ENCODE peak calls at places on chromosomes 3 and 15, in six cellular contexts. G, C, F, X, A and K are unnamed samples.
A peak's percentile ranks its signal among the peaks of the same experiment; 100 is the strongest.

GRCh38 chr15:55530861-55531313 is 22.9 kb upstream of the DNAAF4 start:
- ATAC-seq in X (peak; percentile 44), G (no peak), C (peak; percentile 20), F (no peak), A (no peak), K (no peak)

GRCh38 chr3:120170223-120170622 is 76.0 kb upstream of the GSK3B start:
- ATAC-seq in A (peak; percentile 49), G (no peak), C (no peak), X (peak; percentile 95), F (no peak), K (no peak)

GRCh38 chr3:54376440-54376839 is 254.1 kb downstream of the CACNA2D3 start:
- ATAC-seq in F (peak; percentile 16), X (no peak), G (no peak), A (no peak), C (no peak), K (no peak)

GRCh38 chr15:74773731-74774252 is 8.1 kb upstream of the CSK start:
- ATAC-seq in X (no peak), C (no peak), F (no peak), G (no peak), A (peak; percentile 3), K (no peak)

GRCh38 chr15:77768107-77768506 is 135.4 kb upstream of the LINGO1 start:
- ATAC-seq in X (no peak), A (no peak), C (no peak), G (peak; percentile 51), F (no peak), K (no peak)

GRCh38 chr15:58551764-58552504 is 120.1 kb downstream of the LIPC start:
- ATAC-seq in C (no peak), F (peak; percentile 73), X (no peak), G (peak; percentile 16), A (peak; percentile 77), K (peak; percentile 51)

GRCh38 chr3:120357807-120358206 is 8.7 kb upstream of the LRRC58 start:
- ATAC-seq in A (peak; percentile 29), X (no peak), G (no peak), F (no peak), C (peak; percentile 40), K (no peak)

GRCh38 chr3:23806322-23807160 is 786 bp downstream of the UBE2E1 start:
- ATAC-seq in A (peak; percentile 17), G (peak; percentile 46), X (peak; percentile 5), C (peak; percentile 3), F (peak; percentile 46), K (peak; percentile 21)

GRCh38 chr3:18546632-18547031 is 121.5 kb upstream of the SATB1 start:
- ATAC-seq in X (no peak), C (no peak), A (no peak), F (no peak), G (no peak), K (no peak)

GRCh38 chr3:187798531-187799520 is 53.6 kb upstream of the BCL6 start:
- ATAC-seq in X (no peak), G (peak; percentile 27), F (peak; percentile 39), A (peak; percentile 44), C (no peak), K (no peak)

GRCh38 chr15:66021801-66022525 is 152.7 kb downstream of the RAB11A start:
- ATAC-seq in F (no peak), X (no peak), A (no peak), G (no peak), C (no peak), K (no peak)
- TF ChIP-seq EP300 in F (no peak), X (no peak), A (no peak), G (no peak), C (no peak), K (no peak)

GRCh38 chr15:29270976-29271375 is 1.4 kb upstream of the NSMCE3 start:
- ATAC-seq in F (no peak), C (no peak), G (no peak), A (no peak), X (no peak), K (no peak)

GRCh38 chr15:29268706-29269484 is 727 bp downstream of the NSMCE3 start:
- ATAC-seq in A (peak; percentile 44), G (peak; percentile 71), X (peak; percentile 74), F (peak; percentile 64), C (peak; percentile 62), K (peak; percentile 54)

GRCh38 chr15:29270169-29270955 is 740 bp upstream of the NSMCE3 start:
- ATAC-seq in X (no peak), C (peak; percentile 38), A (peak; percentile 11), G (no peak), F (no peak), K (no peak)

GRCh38 chr15:29272219-29272618 is 2.6 kb upstream of the NSMCE3 start:
- ATAC-seq in F (no peak), A (no peak), X (no peak), G (no peak), C (no peak), K (no peak)

DNA sequence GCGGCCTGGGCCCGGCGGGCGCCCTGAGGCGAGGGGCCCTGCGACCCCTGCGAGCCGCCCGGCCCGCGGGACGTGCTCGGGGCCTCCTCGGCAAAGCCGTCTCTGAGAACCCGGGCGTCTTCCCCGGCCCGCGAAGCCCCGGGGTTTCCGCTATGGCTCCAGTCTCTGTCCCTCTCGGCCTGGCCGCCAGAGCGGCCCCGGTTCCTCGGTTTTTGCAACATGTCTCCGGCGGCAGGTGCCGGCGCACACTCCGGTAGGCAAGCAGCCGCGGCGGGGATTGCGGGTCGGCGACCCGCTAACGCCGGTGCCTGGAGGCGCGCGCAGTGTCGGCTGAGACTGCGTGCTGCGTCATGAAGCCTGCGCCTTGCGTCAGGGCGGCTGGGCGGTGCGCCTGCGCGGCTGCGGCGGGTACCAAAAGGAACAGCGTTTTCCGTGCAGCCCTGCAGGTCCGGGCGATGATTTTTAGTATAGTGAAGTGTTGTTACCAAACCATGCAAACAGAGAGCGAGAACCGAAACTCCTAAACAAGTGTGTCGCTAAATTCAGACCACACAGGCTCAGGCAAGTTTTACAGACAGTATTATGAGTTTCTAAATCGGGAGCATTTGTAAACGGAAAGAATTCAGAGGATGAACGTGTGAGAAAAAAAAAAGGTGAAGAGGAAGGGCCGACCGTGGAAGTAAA is at the start of gene NSMCE3:
- ATAC-seq in F (peak; percentile 99), X (peak; percentile 98), C (peak; percentile 93), A (peak; percentile 99), G (peak; percentile 98), K (peak; percentile 98)
- TF ChIP-seq EP300 in F (no peak), X (no peak), C (peak; percentile 93), A (no peak), G (no peak), K (no peak)

GRCh38 chr3:13425692-13426091 is 5.6 kb upstream of the NUP210 start:
- ATAC-seq in F (no peak), A (peak; percentile 16), G (no peak), X (no peak), C (no peak), K (no peak)

GRCh38 chr3:13426591-13426990 is 6.5 kb upstream of the NUP210 start:
- ATAC-seq in F (no peak), G (no peak), X (no peak), A (no peak), C (no peak), K (no peak)

GRCh38 chr3:13424865-13425605 is 4.9 kb upstream of the NUP210 start:
- ATAC-seq in F (no peak), X (no peak), A (no peak), C (no peak), G (no peak), K (no peak)

GRCh38 chr3:13429631-13430291 is 9.6 kb upstream of the NUP210 start:
- ATAC-seq in A (no peak), X (no peak), C (no peak), F (no peak), G (peak; percentile 60), K (no peak)

GRCh38 chr3:13427662-13428603 is 7.8 kb upstream of the NUP210 start:
- ATAC-seq in X (no peak), A (no peak), C (peak; percentile 61), G (no peak), F (no peak), K (no peak)
- TF ChIP-seq EP300 in X (no peak), A (no peak), C (no peak), G (no peak), F (no peak), K (no peak)

GRCh38 chr3:34508732-34509131 is 710.3 kb downstream of the PDCD6IP start:
- ATAC-seq in A (no peak), G (no peak), F (no peak), C (no peak), X (no peak), K (no peak)
- TF ChIP-seq EP300 in A (no peak), G (no peak), F (no peak), C (no peak), X (no peak), K (no peak)

DNA sequence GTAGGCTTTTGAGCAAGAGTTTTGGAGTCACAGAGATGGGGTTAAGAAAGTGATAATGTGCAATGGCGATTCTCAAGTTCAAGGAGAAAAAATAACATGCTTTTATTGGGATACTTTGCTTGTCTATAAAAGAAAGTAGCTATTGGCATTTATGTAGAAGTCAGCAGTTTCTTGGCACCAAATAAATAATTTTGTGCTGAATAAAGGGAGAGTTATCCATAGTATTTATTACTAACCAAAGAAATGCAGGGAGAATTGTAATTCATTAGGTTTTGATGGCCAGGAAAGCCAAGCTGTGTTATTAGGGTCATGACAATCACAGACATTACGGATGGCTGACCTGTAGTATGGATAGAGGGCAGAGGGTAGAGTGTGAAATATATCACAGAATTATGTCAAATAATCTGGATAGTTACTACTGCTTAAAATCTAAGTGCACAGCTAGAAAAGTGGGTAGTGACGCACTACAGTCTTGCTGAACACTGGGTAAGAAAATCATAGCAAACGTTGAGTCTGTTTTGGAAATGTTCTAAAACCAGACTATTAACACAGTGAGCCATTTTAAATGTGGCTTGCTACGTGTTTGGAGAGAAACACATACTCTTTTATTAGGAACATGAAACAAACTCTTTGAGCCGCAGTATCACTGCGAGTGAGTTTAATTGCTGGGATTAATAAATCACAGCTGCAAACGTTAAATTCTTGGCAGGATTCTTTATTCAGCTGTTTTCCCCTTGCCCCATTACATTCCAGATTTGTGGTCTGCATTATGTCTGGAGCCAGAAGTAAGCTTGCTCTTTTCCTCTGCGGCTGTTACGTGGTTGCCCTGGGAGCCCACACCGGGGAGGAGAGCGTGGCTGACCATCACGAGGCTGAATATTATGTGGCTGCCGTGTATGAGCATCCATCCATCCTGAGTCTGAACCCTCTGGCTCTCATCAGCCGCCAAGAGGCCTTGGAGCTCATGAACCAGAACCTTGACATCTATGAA is 33.4 kb downstream of the BTD start:
- ATAC-seq in C (no peak), G (no peak), X (no peak), A (no peak), F (peak; percentile 74), K (peak; percentile 70)
- TF ChIP-seq EP300 in C (no peak), G (no peak), X (no peak), A (no peak), F (no peak), K (peak; percentile 48)